ENCODE peak calls at places on chromosomes 6 and 20, in seven cellular contexts. P is body of pancreas, U is upper lobe of left lung, Q is prostate gland, V is uterus, M is breast epithelium, W is sigmoid colon. Z is an unnamed sample.

GRCh38 chr6:12026833-12027232 is 14.7 kb downstream of the HIVEP1 start:
- DNase-seq in M (no peak), V (no peak), P (no peak), W (no peak), U (no peak), Q (no peak), Z (no peak)

GRCh38 chr6:133191323-133191722 is 49.8 kb upstream of the EYA4 start:
- DNase-seq in P (no peak), V (no peak), M (no peak), W (no peak), U (no peak), Q (no peak), Z (no peak)

GRCh38 chr20:7195704-7196103 is 428.2 kb downstream of the BMP2 start:
- DNase-seq in W (no peak), V (no peak), M (no peak), P (no peak), Q (no peak), U (no peak), Z (no peak)

GRCh38 chr6:152123076-152123475 is 315.6 kb downstream of the ESR1 start:
- DNase-seq in V (no peak), W (no peak), M (no peak), P (no peak), U (no peak), Q (no peak), Z (no peak)

GRCh38 chr20:3479025-3479424 is 8.2 kb downstream of the ATRN start:
- DNase-seq in V (no peak), U (no peak), W (no peak), M (no peak), Q (no peak), P (no peak), Z (no peak)

GRCh38 chr6:164303092-164304007 is 888.8 kb downstream of the QKI start:
- DNase-seq in W (peak; percentile 77), M (peak; percentile 18), V (peak; percentile 27), P (peak; percentile 15), U (no peak), Q (no peak), Z (peak; percentile 33)

GRCh38 chr20:58538752-58539151 is 23.6 kb upstream of the APCDD1L start:
- DNase-seq in P (no peak), M (no peak), U (no peak), W (peak; percentile 6), V (no peak), Q (no peak), Z (peak; percentile 28)

GRCh38 chr6:34235605-34236422 is 859 bp upstream of the HMGA1 start:
- DNase-seq in P (peak; percentile 32), V (peak; percentile 53), U (peak; percentile 65), W (peak; percentile 78), M (no peak), Q (peak; percentile 33), Z (peak; percentile 90)

GRCh38 chr20:51884561-51884960 is 82.2 kb upstream of the SALL4 start:
- DNase-seq in M (no peak), P (no peak), V (no peak), Q (no peak), U (no peak), W (no peak), Z (no peak)

GRCh38 chr20:36836591-36837329 is 39.2 kb upstream of the TLDC2 start:
- DNase-seq in Q (no peak), M (no peak), V (peak; percentile 60), U (peak; percentile 76), W (peak; percentile 67), P (peak; percentile 64), Z (no peak)

GRCh38 chr6:3175742-3176321 is 18.5 kb upstream of the TUBB2A start:
- DNase-seq in P (no peak), U (no peak), Q (no peak), W (no peak), M (no peak), V (no peak), Z (no peak)

GRCh38 chr6:168819546-168819945 is 378.6 kb downstream of the SMOC2 start:
- DNase-seq in V (no peak), U (no peak), W (no peak), P (no peak), Q (no peak), M (no peak), Z (peak; percentile 18)

GRCh38 chr6:132511159-132511835 is 1.6 kb downstream of the STX7 start:
- DNase-seq in U (peak; percentile 54), Q (no peak), P (no peak), M (no peak), V (no peak), W (no peak), Z (peak; percentile 40)

GRCh38 chr6:33088258-33088930 is 12.6 kb downstream of the HLA-DPB1 start:
- DNase-seq in W (no peak), U (no peak), V (no peak), Q (no peak), M (no peak), P (no peak), Z (no peak)

GRCh38 chr20:49568491-49569151 is 684 bp upstream of the PTGIS start:
- DNase-seq in Q (no peak), P (no peak), M (no peak), V (peak; percentile 84), W (peak; percentile 67), U (no peak), Z (peak; percentile 78)

DNA sequence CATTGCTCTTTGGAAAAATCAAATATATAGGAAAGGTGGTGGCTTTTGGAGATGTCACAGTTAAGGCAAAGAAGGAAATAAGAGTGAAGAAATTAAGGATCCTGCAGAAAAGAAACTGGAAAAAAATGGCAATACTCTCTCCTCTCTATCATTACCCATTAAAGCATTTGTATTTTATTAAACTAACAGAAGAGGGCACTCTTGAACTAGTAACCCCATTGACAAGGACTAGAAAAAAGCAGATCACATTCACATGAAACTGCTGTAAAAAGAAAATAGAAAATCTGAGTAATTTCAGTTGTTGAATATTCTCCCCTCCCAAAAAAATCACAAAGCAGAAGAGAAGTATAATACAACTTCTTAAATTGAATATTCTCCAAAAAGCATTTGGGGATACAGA is 104.1 kb upstream of the SLC35B3 start:
- DNase-seq in M (no peak), U (no peak), V (no peak), P (no peak), Q (no peak), W (no peak), Z (no peak)
- TF ChIP-seq CTCF in M (peak; percentile 16), U (peak; percentile 10), V (no peak), P (peak; percentile 52), Q (no peak), W (no peak), Z (no peak)

GRCh38 chr20:31667315-31668285 is 29.9 kb downstream of the COX4I2 start:
- DNase-seq in Q (no peak), P (no peak), V (no peak), U (no peak), M (no peak), W (no peak), Z (no peak)
- TF ChIP-seq POLR2A in Q (no peak), P (no peak), V (no peak), U (no peak), M (no peak), W (no peak), Z (no peak)

GRCh38 chr6:113664909-113665308 is 192.2 kb upstream of the MARCKS start:
- DNase-seq in Q (no peak), W (no peak), P (no peak), M (no peak), U (no peak), V (no peak), Z (no peak)

GRCh38 chr6:113659762-113660404 is 197.3 kb upstream of the MARCKS start:
- DNase-seq in V (no peak), W (no peak), Q (no peak), U (no peak), M (no peak), P (no peak), Z (no peak)

GRCh38 chr6:113662049-113662655 is 195.0 kb upstream of the MARCKS start:
- DNase-seq in V (no peak), P (no peak), Q (no peak), W (no peak), U (no peak), M (no peak), Z (no peak)

DNA sequence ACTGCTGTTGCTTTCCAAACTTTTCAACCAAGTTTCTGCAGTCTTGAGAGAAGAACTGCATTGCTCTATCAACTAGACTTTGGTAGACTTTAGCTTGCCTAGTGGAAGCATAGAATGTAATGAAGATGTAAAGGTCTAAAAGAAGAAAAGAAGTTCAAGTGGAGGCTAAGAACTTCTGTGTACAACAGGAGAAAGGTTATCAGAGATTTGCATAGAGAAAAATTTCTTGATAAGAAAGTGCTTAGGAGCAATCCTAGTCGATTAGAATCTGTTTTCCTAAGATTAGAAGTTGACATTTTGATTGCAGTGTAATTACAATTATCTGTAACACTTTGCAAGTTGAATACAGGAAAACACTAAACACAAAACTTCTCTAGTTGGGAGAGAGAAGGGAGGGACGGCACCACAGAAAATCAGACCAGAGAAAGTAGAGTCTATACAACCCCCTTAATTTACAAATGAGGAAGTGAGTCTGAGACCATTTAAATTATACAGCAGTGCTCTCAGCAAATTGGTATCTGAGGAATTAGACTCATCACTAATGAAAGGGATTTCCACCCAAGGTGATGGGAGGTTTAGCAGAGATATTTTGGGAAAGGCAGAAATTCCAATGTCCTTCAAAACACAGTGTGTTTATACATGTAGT is 194.3 kb upstream of the MARCKS start:
- DNase-seq in M (no peak), P (no peak), U (no peak), W (no peak), V (no peak), Q (no peak), Z (no peak)
- H3K4me3 ChIP-seq in M (no peak overlapping the region), P (no peak overlapping the region), U (no peak overlapping the region), W (no peak overlapping the region), V (no peak overlapping the region), Q (no peak overlapping the region), Z (no peak overlapping the region)

GRCh38 chr6:14582731-14583130 is 465.2 kb downstream of the CD83 start:
- DNase-seq in Q (no peak), U (no peak), W (no peak), P (no peak), M (no peak), V (no peak), Z (no peak)

GRCh38 chr6:14578994-14579393 is 461.4 kb downstream of the CD83 start:
- DNase-seq in Q (no peak), U (no peak), W (no peak), V (no peak), P (no peak), M (no peak), Z (no peak)

GRCh38 chr6:14589192-14589591 is 471.6 kb downstream of the CD83 start:
- DNase-seq in V (no peak), P (no peak), U (no peak), M (no peak), W (no peak), Q (no peak), Z (no peak)

GRCh38 chr6:14585689-14586088 is 468.1 kb downstream of the CD83 start:
- DNase-seq in U (no peak), M (no peak), V (no peak), Q (no peak), P (no peak), W (no peak), Z (no peak)

GRCh38 chr6:14584450-14584849 is 466.9 kb downstream of the CD83 start:
- DNase-seq in V (no peak), P (no peak), W (no peak), M (no peak), U (no peak), Q (no peak), Z (no peak)
- TF ChIP-seq CTCF in V (no peak), P (no peak), W (no peak), M (peak; percentile 20), U (no peak), Q (no peak), Z (no peak)

Z was measured in lower leg skin.